ENCODE peak calls at places on chromosomes 12 and 14, in five cellular contexts. E is lower leg skin, P is GM12865, J is AG04450, L is activated B cell treated with CpG ODN at 0.5 μM for 24 hours. Z is an unnamed sample.
A peak's percentile ranks its signal among the peaks of the same experiment; 100 is the strongest.

GRCh38 chr12:121289962-121290361 is 6.5 kb downstream of the CAMKK2 start:
- DNase-seq in E (no peak), P (no peak), J (no peak), L (no peak), Z (no peak)

GRCh38 chr12:53975019-53975815 is 463 bp upstream of the HOTAIR start:
- DNase-seq in E (no peak), P (peak; percentile 60), J (no peak), L (no peak), Z (no peak)

GRCh38 chr12:25792031-25792430 is 166.5 kb upstream of the RASSF8 start:
- DNase-seq in E (no peak), P (no peak), J (no peak), L (no peak), Z (no peak)

GRCh38 chr12:76450690-76451089 is 102.5 kb upstream of the BBS10 start:
- DNase-seq in E (no peak), P (no peak), J (no peak), L (no peak), Z (no peak)

GRCh38 chr12:116015525-116015924 is 262.0 kb downstream of the MED13L start:
- DNase-seq in E (no peak), P (peak; percentile 48), J (no peak), L (no peak), Z (peak; percentile 17)

GRCh38 chr12:108337235-108338223 is 1.6 kb downstream of the CMKLR1 start:
- DNase-seq in E (no peak), P (peak; percentile 79), J (no peak), L (no peak), Z (peak; percentile 61)

GRCh38 chr14:20472566-20473206 is 3.5 kb downstream of the PNP start:
- DNase-seq in E (no peak), P (no peak), J (no peak), L (no peak), Z (no peak)

GRCh38 chr12:93323625-93324165 is 54.0 kb upstream of the NUDT4 start:
- DNase-seq in E (peak; percentile 6), P (peak; percentile 60), J (no peak), L (no peak), Z (no peak)

GRCh38 chr12:125734137-125734536 is 668.9 kb downstream of the AACS start:
- DNase-seq in E (no peak), P (no peak), J (no peak), L (no peak), Z (no peak)
- TF ChIP-seq CTCF in E (no peak), P (no peak), J (no peak), L (no peak), Z (no peak)

GRCh38 chr14:66507722-66508546 is at the start of gene GPHN:
- DNase-seq in E (peak; percentile 99), P (peak; percentile 99), J (peak; percentile 95), L (peak; percentile 75), Z (peak; percentile 91)
- TF ChIP-seq CTCF in E (no peak), P (peak; percentile 21), J (peak; percentile 40), L (no peak), Z (peak; percentile 21)

GRCh38 chr12:4137441-4137840 is 136.1 kb upstream of the CCND2 start:
- DNase-seq in E (no peak), P (no peak), J (no peak), L (no peak), Z (no peak)
- TF ChIP-seq CTCF in E (no peak), P (no peak), J (no peak), L (no peak), Z (no peak)

GRCh38 chr12:18805516-18806248 is 67.8 kb downstream of the CAPZA3 start:
- DNase-seq in E (no peak), P (no peak), J (no peak), L (no peak), Z (no peak)
- TF ChIP-seq CTCF in E (no peak), P (no peak), J (no peak), L (no peak), Z (no peak)

GRCh38 chr12:114636723-114637480 is 47.1 kb downstream of the TBX3 start:
- DNase-seq in E (no peak), P (no peak), J (no peak), L (no peak), Z (no peak)
- TF ChIP-seq CTCF in E (no peak), P (no peak), J (peak; percentile 64), L (no peak), Z (no peak)

GRCh38 chr12:50175716-50176026 is 8.5 kb upstream of the CERS5 start:
- DNase-seq in E (no peak), P (no peak), J (no peak), L (no peak), Z (no peak)
- TF ChIP-seq CTCF in E (no peak), P (no peak), J (no peak), L (no peak), Z (no peak)

Z was measured in GM10248.